ENCODE peak calls at places on chromosomes 1 and 21, in seven cellular contexts. S is fibroblast of lung; I is CD4-positive, alpha-beta memory T cell; K is astrocyte of the spinal cord; Z is GM12878; E is GM12864; H is cardiac fibroblast. G is an unnamed sample.

GRCh38 chr1:240732390-240732789 is 120.4 kb upstream of the GREM2 start:
- DNase-seq in Z (no peak), S (peak), E (peak), I (no peak), H (peak), K (peak), G (no peak)

GRCh38 chr1:39317910-39318633 is 113.6 kb downstream of the MACF1 start:
- DNase-seq in E (no peak), K (peak), Z (no peak), I (no peak), S (peak), H (peak), G (no peak)

GRCh38 chr21:44516342-44516741 is 23.7 kb downstream of the KRTAP10-1 start:
- DNase-seq in K (no peak), Z (no peak), E (no peak), S (no peak), I (no peak), H (no peak), G (no peak)

GRCh38 chr21:45998871-45999580 is 17.5 kb downstream of the COL6A1 start:
- DNase-seq in S (no peak), E (no peak), Z (no peak), I (peak), K (no peak), H (no peak), G (no peak)

GRCh38 chr1:178374016-178374415 is 122.7 kb downstream of the CLEC20A start:
- DNase-seq in Z (no peak), K (no peak), I (no peak), E (no peak), S (peak), H (no peak), G (no peak)

GRCh38 chr1:39672551-39672947 is 642 bp upstream of the NT5C1A start:
- DNase-seq in I (no peak), E (no peak), K (no peak), Z (no peak), H (no peak), S (no peak), G (no peak)

GRCh38 chr1:21319447-21320407 is 29.5 kb upstream of the ECE1 start:
- DNase-seq in E (no peak), H (no peak), I (no peak), S (no peak), Z (no peak), K (peak), G (no peak)

GRCh38 chr1:172670791-172671190 is 11.9 kb downstream of the FASLG start:
- DNase-seq in Z (no peak), S (no peak), E (peak), K (no peak), I (peak), H (no peak), G (peak)

GRCh38 chr21:46129846-46130651 is 25.3 kb downstream of the FTCD start:
- DNase-seq in K (no peak), S (no peak), H (no peak), E (no peak), Z (no peak), I (peak), G (no peak)

GRCh38 chr1:19405195-19405760 is 80.1 kb downstream of the CAPZB start:
- DNase-seq in E (no peak), Z (no peak), K (no peak), S (no peak), I (no peak), H (no peak), G (no peak)

GRCh38 chr1:184965889-184966860 is 8.1 kb downstream of the NIBAN1 start:
- DNase-seq in K (peak), S (peak), H (peak), E (no peak), Z (no peak), I (no peak), G (no peak)

GRCh38 chr1:225474986-225475820 is 47.4 kb upstream of the LBR start:
- DNase-seq in K (peak), S (peak), H (peak), E (no peak), I (no peak), Z (no peak), G (peak)

GRCh38 chr1:192639607-192640368 is 3.8 kb downstream of the RGS13 start:
- DNase-seq in I (no peak), K (peak), H (peak), Z (peak), S (peak), E (no peak), G (no peak)

GRCh38 chr1:55695151-55695550 is 480.0 kb upstream of the USP24 start:
- DNase-seq in E (no peak), S (peak), Z (no peak), H (peak), I (no peak), K (no peak), G (no peak)

GRCh38 chr1:30660241-30660640 is 63.1 kb downstream of the MATN1 start:
- DNase-seq in Z (no peak), E (no peak), I (no peak), K (no peak), S (no peak), H (no peak), G (no peak)

GRCh38 chr1:223133824-223134435 is 9.1 kb downstream of the TLR5 start:
- DNase-seq in I (peak), K (peak), E (no peak), H (peak), Z (peak), S (peak), G (peak)

GRCh38 chr21:16605588-16605987 is 875.8 kb downstream of the USP25 start:
- DNase-seq in K (peak), S (peak), E (no peak), Z (no peak), H (no peak), I (no peak), G (no peak)

GRCh38 chr1:25797939-25798338 is 2.1 kb upstream of the SELENON start:
- DNase-seq in S (no peak), K (no peak), H (peak), Z (no peak), E (no peak), I (no peak), G (no peak)

GRCh38 chr1:14679027-14679688 is 80.7 kb downstream of the KAZN start:
- DNase-seq in S (no peak), Z (no peak), K (no peak), I (no peak), H (no peak), E (no peak), G (no peak)

GRCh38 chr21:18803624-18804023 is 400.0 kb upstream of the TMPRSS15 start:
- DNase-seq in K (no peak), S (no peak), E (no peak), I (no peak), Z (no peak), H (no peak), G (no peak)

GRCh38 chr1:151547119-151547899 is 7.2 kb downstream of the TUFT1 start:
- DNase-seq in K (peak), I (no peak), Z (no peak), E (no peak), H (peak), S (peak), G (no peak)

GRCh38 chr21:14877581-14878228 is 187.1 kb downstream of the NRIP1 start:
- DNase-seq in K (peak), I (no peak), E (no peak), Z (no peak), S (peak), H (peak), G (no peak)

GRCh38 chr21:34130598-34130985 is 57.2 kb downstream of the MRPS6 start:
- DNase-seq in E (no peak), S (no peak), Z (no peak), K (no peak), I (no peak), H (no peak), G (peak)

GRCh38 chr1:58539553-58539952 is 7.0 kb downstream of the OMA1 start:
- DNase-seq in K (no peak), H (no peak), S (no peak), Z (no peak), E (no peak), I (no peak), G (no peak)

GRCh38 chr1:167676205-167676915 is 45.4 kb upstream of the MPZL1 start:
- DNase-seq in I (no peak), K (no peak), S (no peak), Z (peak), H (no peak), E (peak), G (peak)

GRCh38 chr21:38993561-38993960 is 187.8 kb downstream of the ETS2 start:
- DNase-seq in Z (no peak), K (peak), I (no peak), H (peak), S (peak), E (no peak), G (no peak)

GRCh38 chr1:206608108-206608698 is 4.1 kb downstream of the EIF2D start:
- DNase-seq in S (no peak), I (peak), E (no peak), H (peak), K (peak), Z (no peak), G (peak)

GRCh38 chr1:31944205-31945089 is 6.3 kb upstream of the PTP4A2 start:
- DNase-seq in K (peak), E (peak), I (peak), H (peak), Z (peak), S (peak), G (peak)

GRCh38 chr1:232533328-232533727 is 96.6 kb downstream of the SIPA1L2 start:
- DNase-seq in H (no peak), E (no peak), Z (no peak), S (no peak), I (no peak), K (no peak), G (no peak)

GRCh38 chr1:152495066-152495675 is 15.4 kb upstream of the LCE5A start:
- DNase-seq in K (no peak), E (no peak), Z (no peak), S (no peak), I (no peak), H (peak), G (no peak)

GRCh38 chr1:90753556-90753955 is 36.5 kb upstream of the BARHL2 start:
- DNase-seq in K (no peak), H (no peak), S (no peak), I (no peak), Z (no peak), E (no peak), G (no peak)

GRCh38 chr1:199272690-199273089 is 633.9 kb downstream of the PTPRC start:
- DNase-seq in S (peak), K (peak), Z (peak), I (no peak), H (peak), E (no peak), G (no peak)

DNA sequence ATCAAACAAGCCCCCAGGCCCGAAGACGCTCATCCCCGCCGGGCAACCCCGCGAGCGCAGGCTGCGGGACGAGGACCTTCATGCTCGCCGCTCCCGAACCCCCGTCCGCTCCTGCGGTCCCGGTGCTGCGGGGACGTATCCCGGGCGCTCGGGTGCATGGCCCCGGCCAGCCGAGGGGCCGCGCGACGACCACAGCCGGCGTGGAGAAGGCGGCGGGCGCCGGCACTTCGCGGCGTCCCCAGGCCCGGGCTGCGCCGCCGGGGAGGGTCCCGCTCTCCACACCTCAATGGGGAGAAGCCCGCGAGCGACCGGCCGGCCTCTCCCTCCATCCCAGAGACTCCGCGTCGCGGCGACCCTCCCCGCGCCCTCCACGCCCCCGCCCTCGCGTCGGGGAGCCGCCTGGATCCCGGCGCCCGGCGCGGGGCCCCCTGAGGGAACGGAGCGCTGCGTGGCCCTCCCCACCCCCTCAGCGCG is 401 bp downstream of the ERRFI1 start:
- DNase-seq in K (no peak), E (no peak), I (no peak), Z (no peak), S (peak), H (no peak), G (no peak)
- H3K4me3 ChIP-seq in K (peak), E (peak), I (no peak), Z (peak), S (peak), H (peak), G (peak)

DNA sequence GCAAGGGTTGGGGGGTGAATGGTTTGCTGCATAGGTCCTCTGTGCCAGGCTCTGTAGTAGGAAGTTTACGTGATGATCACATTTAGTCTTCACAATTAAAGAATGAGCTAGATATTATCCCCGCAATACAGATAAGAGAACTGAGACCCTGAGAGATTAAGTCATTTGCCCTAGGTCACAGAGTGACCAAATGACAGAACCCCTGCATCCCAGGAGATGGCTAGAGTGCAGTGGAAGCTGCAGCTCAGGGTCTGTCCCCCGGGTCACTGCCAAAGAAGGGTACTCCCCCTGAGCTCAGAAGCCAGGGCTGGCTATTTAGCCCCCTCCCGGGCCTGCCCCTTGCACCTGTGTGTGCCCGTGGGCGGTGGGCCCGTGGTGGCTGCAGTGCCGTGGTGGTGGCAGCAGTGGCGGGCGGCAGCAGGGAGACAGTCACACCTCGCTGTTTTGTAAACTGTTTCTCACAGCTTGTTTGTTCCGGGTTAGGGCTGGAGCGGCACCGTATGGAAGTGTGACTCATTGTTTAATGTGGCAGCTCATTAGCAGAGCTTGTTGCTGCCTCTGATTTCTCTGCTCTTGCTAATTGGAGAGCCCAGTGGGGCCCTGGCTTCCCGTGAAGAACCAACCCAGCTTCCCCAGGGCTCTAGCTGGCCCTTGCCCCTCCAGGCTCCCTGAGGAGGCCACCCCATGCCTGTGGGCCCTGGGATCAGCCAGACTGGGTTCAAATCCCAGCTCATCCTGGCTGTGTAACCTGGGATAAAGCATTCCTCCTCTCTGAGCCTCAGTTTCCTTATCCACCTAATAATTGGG is 19.3 kb upstream of the FOXO6 start:
- DNase-seq in K (no peak), E (no peak), Z (no peak), H (no peak), S (peak), I (no peak), G (no peak)
- H3K4me3 ChIP-seq in K (no peak), E (no peak), Z (no peak), H (no peak), S (no peak), I (no peak), G (no peak)

GRCh38 chr21:41928621-41929220 is 25.1 kb downstream of the C2CD2 start:
- DNase-seq in H (no peak), E (peak), S (no peak), Z (peak), I (no peak), K (no peak), G (no peak)

GRCh38 chr21:41927727-41928409 is 25.9 kb downstream of the C2CD2 start:
- DNase-seq in E (peak), H (no peak), K (no peak), S (no peak), Z (no peak), I (no peak), G (peak)

GRCh38 chr21:41924355-41924754 is 29.5 kb downstream of the C2CD2 start:
- DNase-seq in Z (no peak), I (no peak), S (peak), H (peak), E (no peak), K (peak), G (no peak)

GRCh38 chr21:41926068-41926806 is 27.6 kb downstream of the C2CD2 start:
- DNase-seq in K (peak), H (peak), E (peak), S (peak), I (peak), Z (peak), G (peak)

DNA sequence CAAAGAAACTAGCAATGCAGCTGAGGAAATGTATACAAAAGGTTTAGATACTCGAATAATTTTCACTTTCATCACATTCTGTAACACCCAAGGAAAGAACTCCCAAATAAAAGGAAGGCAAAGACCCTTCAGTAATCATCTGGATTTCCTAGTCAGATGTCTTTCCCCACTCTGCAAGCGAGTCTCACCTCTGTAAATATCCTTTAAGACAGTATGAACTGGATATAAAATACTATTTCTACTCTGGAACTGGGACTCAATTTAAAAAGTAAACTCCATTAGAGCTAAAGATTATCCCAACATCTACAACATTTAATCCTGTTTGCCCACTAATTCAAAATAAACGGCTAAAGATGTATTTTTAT is 27.0 kb downstream of the C2CD2 start:
- DNase-seq in I (no peak), S (no peak), E (no peak), Z (no peak), K (no peak), H (no peak), G (no peak)
- H3K4me3 ChIP-seq in I (peak), S (peak), E (peak), Z (peak), K (no peak), H (no peak), G (peak)

GRCh38 chr1:119713538-119714456 is 2.1 kb downstream of the PHGDH start:
- DNase-seq in S (peak), Z (no peak), E (no peak), K (peak), H (peak), I (no peak), G (no peak)

GRCh38 chr1:119713039-119713537 is 1.4 kb downstream of the PHGDH start:
- DNase-seq in H (peak), S (peak), E (no peak), Z (no peak), I (no peak), K (peak), G (no peak)

GRCh38 chr1:119712342-119713038 is 756 bp downstream of the PHGDH start:
- DNase-seq in H (peak), E (no peak), S (peak), I (no peak), K (peak), Z (no peak), G (peak)

GRCh38 chr1:119715542-119715941 is 3.8 kb downstream of the PHGDH start:
- DNase-seq in S (peak), Z (no peak), E (no peak), I (no peak), K (no peak), H (peak), G (no peak)

DNA sequence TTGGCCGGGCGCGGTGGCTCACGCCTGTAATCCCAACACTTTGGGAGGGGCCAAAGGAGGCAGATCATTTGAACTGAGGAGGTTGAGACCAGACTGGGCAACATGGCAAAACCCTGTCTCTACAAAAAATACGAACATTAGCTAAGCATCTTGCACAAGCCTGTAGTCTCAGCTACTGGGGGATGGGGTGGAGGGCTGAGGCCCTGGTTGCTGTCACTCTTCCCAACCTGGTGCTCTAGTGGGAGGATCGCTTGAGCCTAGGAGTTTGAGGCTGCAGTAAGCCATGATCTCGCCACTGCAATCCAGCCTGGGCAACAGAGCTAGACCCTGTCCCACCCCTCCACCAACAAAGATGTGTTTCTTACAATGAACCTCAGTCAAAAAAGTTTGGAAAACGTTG is 2.8 kb downstream of the PHGDH start:
- DNase-seq in S (no peak), I (no peak), K (no peak), H (peak), E (no peak), Z (no peak), G (no peak)
- H3K4me3 ChIP-seq in S (no peak), I (no peak), K (peak), H (no peak), E (no peak), Z (no peak), G (no peak)

DNA sequence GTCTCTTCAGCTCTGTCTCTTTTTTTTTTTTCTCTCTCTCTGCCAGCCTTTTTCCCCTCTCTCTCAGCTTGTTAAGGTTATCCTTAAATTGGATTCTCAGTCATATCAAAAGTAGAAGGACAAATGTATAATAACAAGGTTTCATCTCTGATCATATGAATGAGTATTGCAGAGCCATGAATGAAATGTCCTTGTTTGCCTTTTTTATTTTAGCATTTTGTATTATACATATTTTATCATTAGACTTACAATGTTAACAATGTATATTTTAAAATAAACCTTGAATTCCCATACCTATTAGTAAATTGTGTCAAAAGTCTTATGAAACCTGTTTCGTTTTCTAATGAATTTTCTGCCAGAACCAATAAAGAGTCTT is 596 bp downstream of the DNAJB4 start:
- DNase-seq in E (no peak), I (no peak), H (no peak), K (no peak), Z (no peak), S (no peak), G (no peak)
- H3K4me3 ChIP-seq in E (peak), I (peak), H (peak), K (peak), Z (peak), S (peak), G (peak)

G was measured in CD4-positive, CD25-positive, alpha-beta regulatory T cell.